ENCODE peak calls at places on chromosome 5, in nine cellular contexts. C is dermis microvascular lymphatic vessel endothelial cell; Q is ELR; V is activated CD4-positive, CD25-positive, alpha-beta regulatory T cell treated with anti-CD3 and anti-CD28 coated beads, Interleukin-2, amount 50 U/mL, for 72 hours; N is ACHN; O is SJSA1; D is hypothalamus; P is NCI-H187; X is GDM1. L is an unnamed sample.

GRCh38 chr5:134576386-134577021 is 51.0 kb downstream of the JADE2 start:
- DNase-seq in C (no peak), Q (peak), V (no peak), N (peak), O (no peak), D (no peak), P (no peak), X (no peak), L (no peak)

GRCh38 chr5:141528401-141528984 is 39.6 kb downstream of the PCDHGC5 start:
- DNase-seq in C (no peak), Q (no peak), V (no peak), N (no peak), O (no peak), D (no peak), P (no peak), X (no peak), L (no peak)

GRCh38 chr5:151675225-151675955 is 11.3 kb downstream of the SPARC start:
- DNase-seq in C (peak), Q (peak), V (no peak), N (no peak), O (peak), D (no peak), P (no peak), X (no peak), L (no peak)

GRCh38 chr5:115842952-115843351 is 1.2 kb downstream of the AP3S1 start:
- DNase-seq in C (no peak), Q (peak), V (no peak), N (no peak), O (no peak), D (no peak), P (no peak), X (no peak), L (no peak)

GRCh38 chr5:56461584-56461983 is 228.5 kb upstream of the ANKRD55 start:
- DNase-seq in C (no peak), Q (no peak), V (no peak), N (no peak), O (no peak), D (no peak), P (no peak), X (no peak), L (no peak)

GRCh38 chr5:121968910-121969607 is 7.3 kb downstream of the SRFBP1 start:
- DNase-seq in C (no peak), Q (peak), V (no peak), N (peak), O (peak), D (no peak), P (no peak), X (no peak), L (peak)

GRCh38 chr5:53114988-53115387 is 5.4 kb upstream of the MOCS2 start:
- DNase-seq in C (no peak), Q (peak), V (no peak), N (peak), O (no peak), D (no peak), P (no peak), X (no peak), L (no peak)

GRCh38 chr5:141084487-141084989 is 9.9 kb upstream of the PCDHB2 start:
- DNase-seq in C (peak), Q (peak), V (no peak), N (no peak), O (no peak), D (peak), P (peak), X (peak), L (peak)

GRCh38 chr5:147321569-147321968 is 86.7 kb downstream of the STK32A start:
- DNase-seq in C (no peak), Q (no peak), V (no peak), N (no peak), O (no peak), D (no peak), P (no peak), X (no peak), L (no peak)

GRCh38 chr5:157162919-157163510 is 3.0 kb downstream of the GARIN3 start:
- DNase-seq in C (no peak), Q (no peak), V (peak), N (no peak), O (no peak), D (no peak), P (no peak), X (no peak), L (no peak)

GRCh38 chr5:150782850-150783249 is 4.3 kb downstream of the SMIM3 start:
- DNase-seq in C (no peak), Q (no peak), V (no peak), N (no peak), O (no peak), D (no peak), P (no peak), X (no peak), L (no peak)

GRCh38 chr5:169610606-169611005 is 26.5 kb upstream of the DOCK2 start:
- DNase-seq in C (no peak), Q (peak), V (no peak), N (peak), O (no peak), D (no peak), P (no peak), X (no peak), L (no peak)

GRCh38 chr5:124745367-124746251 is 830 bp downstream of the ZNF608 start:
- DNase-seq in C (no peak), Q (no peak), V (no peak), N (peak), O (no peak), D (no peak), P (no peak), X (no peak), L (peak)

GRCh38 chr5:127358782-127359181 is 68.2 kb downstream of the MEGF10 start:
- DNase-seq in C (peak), Q (peak), V (no peak), N (no peak), O (no peak), D (no peak), P (no peak), X (no peak), L (no peak)

GRCh38 chr5:154368041-154368800 is 77.6 kb upstream of the SAP30L start:
- DNase-seq in C (peak), Q (peak), V (no peak), N (peak), O (peak), D (no peak), P (no peak), X (no peak), L (peak)

GRCh38 chr5:142542906-142543305 is 143.0 kb downstream of the FGF1 start:
- DNase-seq in C (peak), Q (peak), V (no peak), N (no peak), O (no peak), D (no peak), P (no peak), X (no peak), L (no peak)

GRCh38 chr5:6058055-6058715 is 320.2 kb downstream of the MED10 start:
- DNase-seq in C (no peak), Q (no peak), V (no peak), N (no peak), O (no peak), D (no peak), P (no peak), X (no peak), L (no peak)

GRCh38 chr5:133932441-133933168 is 35.8 kb downstream of the C5orf15 start:
- DNase-seq in C (no peak), Q (no peak), V (no peak), N (no peak), O (no peak), D (no peak), P (no peak), X (peak), L (no peak)

GRCh38 chr5:66647146-66647856 is 51.1 kb downstream of the MAST4 start:
- DNase-seq in C (no peak), Q (no peak), V (no peak), N (no peak), O (no peak), D (no peak), P (no peak), X (no peak), L (no peak)

GRCh38 chr5:16776611-16777251 is 159.4 kb downstream of the MYO10 start:
- DNase-seq in C (no peak), Q (no peak), V (no peak), N (no peak), O (no peak), D (peak), P (no peak), X (no peak), L (peak)

GRCh38 chr5:172689801-172690200 is 48.7 kb downstream of the NEURL1B start:
- DNase-seq in C (no peak), Q (no peak), V (no peak), N (no peak), O (no peak), D (no peak), P (no peak), X (no peak), L (no peak)

GRCh38 chr5:149367249-149367971 is 9.6 kb downstream of the PCYOX1L start:
- DNase-seq in C (no peak), Q (peak), V (no peak), N (peak), O (peak), D (peak), P (peak), X (peak), L (peak)

GRCh38 chr5:30539004-30539634 is 654.4 kb upstream of the CDH6 start:
- DNase-seq in C (no peak), Q (no peak), V (no peak), N (no peak), O (no peak), D (no peak), P (no peak), X (no peak), L (peak)

GRCh38 chr5:178323541-178323865 is 90.9 kb upstream of the PHYKPL start:
- DNase-seq in C (no peak), Q (no peak), V (no peak), N (no peak), O (no peak), D (no peak), P (no peak), X (no peak), L (no peak)

GRCh38 chr5:178453224-178453623 is 137.0 kb downstream of the COL23A1 start:
- DNase-seq in C (no peak), Q (peak), V (no peak), N (peak), O (peak), D (no peak), P (no peak), X (no peak), L (no peak)

GRCh38 chr5:55546991-55547390 is 12.2 kb upstream of the PLPP1 start:
- DNase-seq in C (no peak), Q (no peak), V (no peak), N (no peak), O (no peak), D (no peak), P (no peak), X (no peak), L (peak)

GRCh38 chr5:50853151-50853550 is 186.7 kb downstream of the PARP8 start:
- DNase-seq in C (no peak), Q (no peak), V (no peak), N (no peak), O (no peak), D (no peak), P (no peak), X (peak), L (no peak)

GRCh38 chr5:114658179-114658578 is 296.3 kb downstream of the KCNN2 start:
- DNase-seq in C (no peak), Q (peak), V (no peak), N (no peak), O (no peak), D (no peak), P (no peak), X (no peak), L (peak)

GRCh38 chr5:131285637-131286399 is 22.0 kb downstream of the CDC42SE2 start:
- DNase-seq in C (no peak), Q (no peak), V (no peak), N (no peak), O (no peak), D (no peak), P (no peak), X (no peak), L (no peak)

GRCh38 chr5:71830626-71831539 is 111.8 kb downstream of the CARTPT start:
- DNase-seq in C (no peak), Q (peak), V (no peak), N (peak), O (peak), D (peak), P (peak), X (no peak), L (peak)

GRCh38 chr5:43066231-43066798 is 26.2 kb upstream of the ANXA2R start:
- DNase-seq in C (peak), Q (peak), V (peak), N (peak), O (peak), D (peak), P (peak), X (peak), L (peak)

GRCh38 chr5:123882946-123883345 is 371.0 kb downstream of the CSNK1G3 start:
- DNase-seq in C (no peak), Q (no peak), V (no peak), N (no peak), O (no peak), D (no peak), P (no peak), X (no peak), L (no peak)

GRCh38 chr5:5494489-5495402 is 72.3 kb downstream of the ICE1 start:
- DNase-seq in C (no peak), Q (peak), V (peak), N (no peak), O (no peak), D (peak), P (peak), X (no peak), L (peak)

GRCh38 chr5:162607879-162608278 is 540.3 kb downstream of the GABRG2 start:
- DNase-seq in C (no peak), Q (peak), V (no peak), N (no peak), O (no peak), D (no peak), P (no peak), X (no peak), L (no peak)

L was measured in hepatocyte.